ENCODE peak calls at places on chromosome 13, in eight cellular contexts. A is lung; T is naive thymus-derived CD8-positive, alpha-beta T cell; M is tibial nerve; J is hypothalamus; U is stimulated activated CD4-positive, alpha-beta T cell treated with anti-CD3 and anti-CD28 coated beads, Interleukin-15, amount 100 ng/mL, for 1 hour; E is uterus; Q is NCI-H1694. W is an unnamed sample.

GRCh38 chr13:62747629-62748028 is 1332.0 kb upstream of the PCDH20 start:
- DNase-seq in A (no peak), T (no peak), M (no peak), J (no peak), U (no peak), E (no peak), Q (no peak), W (no peak)

GRCh38 chr13:104577029-104577820 is 1511.0 kb upstream of the SLC10A2 start:
- DNase-seq in A (no peak), T (no peak), M (no peak), J (no peak), U (no peak), E (no peak), Q (no peak), W (no peak)

GRCh38 chr13:110312669-110313031 is 5.6 kb downstream of the COL4A2 start:
- DNase-seq in A (no peak), T (no peak), M (no peak), J (no peak), U (no peak), E (peak; percentile 28), Q (no peak), W (no peak)

GRCh38 chr13:43804461-43805070 is 17.8 kb upstream of the ENOX1 start:
- DNase-seq in A (no peak), T (peak; percentile 5), M (peak; percentile 81), J (no peak), U (no peak), E (no peak), Q (peak; percentile 94), W (peak; percentile 82)

GRCh38 chr13:106490887-106491321 is 44.6 kb downstream of the EFNB2 start:
- DNase-seq in A (no peak), T (peak; percentile 9), M (no peak), J (no peak), U (no peak), E (no peak), Q (no peak), W (peak; percentile 40)

GRCh38 chr13:83515267-83515666 is 367.0 kb downstream of the SLITRK1 start:
- DNase-seq in A (no peak), T (no peak), M (no peak), J (no peak), U (no peak), E (no peak), Q (no peak), W (no peak)

GRCh38 chr13:76414320-76414719 is 471.9 kb downstream of the KCTD12 start:
- DNase-seq in A (no peak), T (no peak), M (no peak), J (no peak), U (no peak), E (no peak), Q (no peak), W (no peak)

GRCh38 chr13:20942938-20943518 is 40.5 kb upstream of the XPO4 start:
- DNase-seq in A (no peak), T (no peak), M (no peak), J (no peak), U (no peak), E (peak; percentile 44), Q (no peak), W (no peak)

GRCh38 chr13:30803791-30804190 is 68.4 kb downstream of the ALOX5AP start:
- DNase-seq in A (no peak), T (no peak), M (no peak), J (no peak), U (no peak), E (no peak), Q (no peak), W (no peak)